ENCODE peak calls at places on chromosomes 2 and 18, in seven cellular contexts. R is IMR-90, B is neuronal stem cell, S is H1, K is H9, X is mesendoderm, H is mesenchymal stem cell. Q is an unnamed sample.

GRCh38 chr2:88074854-88075292 is 7.2 kb downstream of the SMYD1 start:
- DNase-seq in B (no peak), H (peak), K (no peak), S (no peak), R (peak), X (no peak), Q (no peak)

GRCh38 chr2:23497536-23497935 is 112.6 kb downstream of the KLHL29 start:
- DNase-seq in R (no peak), B (no peak), H (no peak), X (no peak), K (no peak), S (no peak), Q (no peak)

GRCh38 chr2:1266311-1266710 is 147.0 kb upstream of the TPO start:
- DNase-seq in S (no peak), R (no peak), H (no peak), X (no peak), K (no peak), B (no peak), Q (no peak)

GRCh38 chr2:179180242-179180641 is 84.4 kb downstream of the SESTD1 start:
- DNase-seq in H (no peak), X (peak), S (no peak), R (no peak), K (no peak), B (no peak), Q (peak)

GRCh38 chr2:237511885-237512405 is 24.9 kb downstream of the MLPH start:
- DNase-seq in X (no peak), S (no peak), H (no peak), K (no peak), B (no peak), R (no peak), Q (no peak)

GRCh38 chr2:187986392-187987105 is 305.1 kb upstream of the GULP1 start:
- DNase-seq in X (peak), R (peak), B (no peak), H (no peak), S (no peak), K (no peak), Q (peak)

GRCh38 chr2:152383702-152384101 is 48.7 kb downstream of the FMNL2 start:
- DNase-seq in S (no peak), B (no peak), X (no peak), R (peak), H (no peak), K (no peak), Q (no peak)

GRCh38 chr2:148201075-148202004 is 180.4 kb downstream of the MBD5 start:
- DNase-seq in K (peak), B (peak), H (peak), R (peak), X (peak), S (peak), Q (peak)

GRCh38 chr2:147351789-147352188 is 493.0 kb upstream of the ACVR2A start:
- DNase-seq in S (no peak), H (no peak), K (no peak), R (no peak), B (no peak), X (no peak), Q (no peak)

GRCh38 chr2:123808243-123808642 is 216.8 kb upstream of the CNTNAP5 start:
- DNase-seq in X (peak), R (no peak), B (no peak), S (peak), K (peak), H (no peak), Q (no peak)

GRCh38 chr2:176388886-176389285 is 119.6 kb downstream of the MTX2 start:
- DNase-seq in R (no peak), S (no peak), K (no peak), X (no peak), H (no peak), B (no peak), Q (no peak)

GRCh38 chr18:25518716-25519053 is 166.7 kb upstream of the ZNF521 start:
- DNase-seq in R (no peak), H (no peak), X (no peak), S (no peak), K (no peak), B (no peak), Q (no peak)

GRCh38 chr2:181430406-181431199 is 26.6 kb upstream of the ITGA4 start:
- DNase-seq in X (peak), B (no peak), R (peak), K (no peak), H (peak), S (no peak), Q (no peak)

GRCh38 chr2:227643990-227644551 is 22.5 kb upstream of the SCYGR5 start:
- DNase-seq in B (peak), H (no peak), S (no peak), R (no peak), X (peak), K (no peak), Q (peak)

GRCh38 chr18:26546170-26546874 is 2.0 kb downstream of the KCTD1 start:
- DNase-seq in B (no peak), S (no peak), H (no peak), K (no peak), R (no peak), X (no peak), Q (no peak)

GRCh38 chr18:8798996-8799395 is 93.6 kb downstream of the MTCL1 start:
- DNase-seq in K (no peak), S (no peak), H (peak), X (no peak), R (no peak), B (no peak), Q (no peak)

GRCh38 chr18:8337216-8337615 is 272.0 kb upstream of the RAB12 start:
- DNase-seq in K (no peak), X (peak), R (peak), H (no peak), B (no peak), S (no peak), Q (peak)

GRCh38 chr18:49368161-49368875 is 92.1 kb downstream of the DYM start:
- DNase-seq in B (no peak), K (no peak), H (no peak), S (no peak), R (no peak), X (no peak), Q (no peak)

GRCh38 chr2:141641462-141641861 is 489.4 kb downstream of the LRP1B start:
- DNase-seq in H (peak), R (peak), S (no peak), B (no peak), K (no peak), X (no peak), Q (peak)

GRCh38 chr2:99602475-99602874 is 112.7 kb upstream of the REV1 start:
- DNase-seq in S (no peak), X (peak), K (no peak), R (peak), H (peak), B (no peak), Q (peak)

DNA sequence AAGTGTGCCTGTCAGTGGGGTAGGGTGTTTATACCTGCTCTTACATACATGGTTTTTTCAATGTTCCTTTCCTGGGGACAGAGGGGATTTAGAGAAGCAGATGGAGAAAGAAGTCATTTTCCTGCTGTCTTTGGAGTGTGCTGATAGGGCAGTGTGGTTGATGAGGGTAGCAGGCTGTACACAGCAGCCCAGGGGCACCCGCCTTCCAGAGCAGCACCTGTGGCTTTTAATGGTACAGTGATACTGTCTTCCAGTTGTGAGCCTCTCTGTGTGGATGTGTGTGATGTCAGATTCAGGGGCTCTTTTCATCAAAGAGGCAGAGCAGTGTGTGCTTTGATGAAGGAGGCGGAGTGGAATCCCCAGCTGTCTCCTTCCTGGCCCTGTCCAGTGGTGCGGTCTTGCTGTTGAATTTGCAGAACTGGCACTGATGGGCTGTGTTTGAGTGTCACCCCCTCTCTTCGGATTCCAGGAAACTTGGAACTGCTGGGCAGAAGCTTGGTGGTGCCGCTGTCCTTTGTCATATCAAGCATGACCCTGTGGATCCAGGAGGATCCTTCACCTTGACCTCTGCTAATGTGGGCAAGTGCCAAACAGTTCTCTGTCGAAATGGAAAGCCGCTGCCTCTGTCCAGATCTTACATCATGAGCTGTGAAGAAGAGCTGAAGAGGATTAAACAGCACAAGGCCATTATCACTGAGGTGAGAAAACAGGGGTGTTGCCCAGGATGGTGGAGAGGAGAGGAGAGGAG is 259.8 kb downstream of the PHLPP1 start:
- DNase-seq in R (no peak), S (no peak), K (no peak), H (no peak), B (no peak), X (no peak), Q (no peak)
- H3K18ac ChIP-seq in R (no peak), S (no peak), K (no peak), H (no peak), B (no peak), X (no peak), Q (no peak)

GRCh38 chr2:3944071-3944470 is 240.7 kb downstream of the DCDC2C start:
- DNase-seq in S (no peak), X (no peak), B (no peak), R (no peak), H (no peak), K (no peak), Q (no peak)
- H3K18ac ChIP-seq in S (no peak), X (no peak), B (no peak), R (no peak), H (no peak), K (no peak), Q (no peak)

DNA sequence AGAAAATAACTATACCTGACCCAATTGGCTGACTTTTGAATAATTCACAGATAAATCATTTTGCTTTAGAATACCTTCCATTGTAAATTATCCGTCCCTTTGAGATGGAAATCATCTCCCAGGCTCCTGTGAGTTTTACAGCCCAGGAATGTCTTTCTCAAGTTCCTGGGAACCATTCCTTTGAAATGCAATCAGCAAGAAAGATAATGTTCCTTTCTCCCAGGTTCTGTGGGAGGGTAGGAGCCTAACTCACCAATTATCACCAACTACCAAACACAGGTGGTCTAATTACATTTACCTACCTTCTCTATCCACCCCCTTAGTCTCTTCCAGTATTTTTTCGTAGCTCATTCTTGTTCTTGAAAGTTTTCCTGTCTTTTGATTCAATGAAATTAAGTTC is 1016.0 kb downstream of the SOCS6 start:
- DNase-seq in K (peak), S (no peak), B (no peak), R (no peak), H (no peak), X (peak), Q (no peak)
- H3K18ac ChIP-seq in K (no peak), S (no peak), B (no peak), R (no peak), H (no peak), X (no peak), Q (no peak)

GRCh38 chr18:39455300-39455699 is 1889.7 kb upstream of the CELF4 start:
- DNase-seq in K (no peak), H (peak), R (peak), X (no peak), S (no peak), B (no peak), Q (no peak)
- H3K18ac ChIP-seq in K (no peak), H (peak), R (no peak), X (peak), S (no peak), B (no peak), Q (no peak)

DNA sequence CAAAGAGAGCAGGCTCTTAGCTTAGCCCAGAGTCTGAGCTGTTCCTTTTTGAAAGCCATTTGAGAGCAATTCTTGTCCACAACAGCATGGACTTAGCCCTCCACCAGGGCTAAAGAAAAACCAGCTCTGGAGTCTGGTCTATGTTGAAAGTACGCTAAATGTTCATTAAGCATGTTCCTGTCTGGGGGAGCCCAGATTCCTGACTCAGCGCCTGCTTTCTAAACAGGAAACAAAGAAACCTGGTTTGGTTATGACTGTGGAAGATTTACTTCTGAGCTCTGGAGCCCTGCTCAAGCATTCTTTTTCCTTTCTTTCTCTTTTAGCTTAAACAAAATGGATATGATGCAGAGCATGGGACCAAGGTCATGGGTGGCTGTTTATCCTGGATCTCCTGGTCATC is 279.8 kb downstream of the RBM43 start:
- DNase-seq in X (peak), S (no peak), B (no peak), H (peak), K (no peak), R (peak), Q (no peak)
- H3K18ac ChIP-seq in X (no peak), S (no peak), B (no peak), H (no peak), K (no peak), R (peak), Q (no peak)

GRCh38 chr18:22838639-22839487 is 94.3 kb upstream of the RBBP8 start:
- DNase-seq in X (peak), S (no peak), B (no peak), R (no peak), K (no peak), H (no peak), Q (no peak)

GRCh38 chr18:22839488-22839930 is 93.6 kb upstream of the RBBP8 start:
- DNase-seq in K (no peak), H (no peak), R (no peak), S (no peak), B (no peak), X (peak), Q (peak)

GRCh38 chr18:22840606-22841144 is 92.5 kb upstream of the RBBP8 start:
- DNase-seq in R (peak), H (no peak), X (no peak), B (no peak), S (no peak), K (no peak), Q (no peak)

GRCh38 chr18:22838221-22838620 is 94.9 kb upstream of the RBBP8 start:
- DNase-seq in X (no peak), B (no peak), S (no peak), R (peak), H (no peak), K (no peak), Q (peak)

DNA sequence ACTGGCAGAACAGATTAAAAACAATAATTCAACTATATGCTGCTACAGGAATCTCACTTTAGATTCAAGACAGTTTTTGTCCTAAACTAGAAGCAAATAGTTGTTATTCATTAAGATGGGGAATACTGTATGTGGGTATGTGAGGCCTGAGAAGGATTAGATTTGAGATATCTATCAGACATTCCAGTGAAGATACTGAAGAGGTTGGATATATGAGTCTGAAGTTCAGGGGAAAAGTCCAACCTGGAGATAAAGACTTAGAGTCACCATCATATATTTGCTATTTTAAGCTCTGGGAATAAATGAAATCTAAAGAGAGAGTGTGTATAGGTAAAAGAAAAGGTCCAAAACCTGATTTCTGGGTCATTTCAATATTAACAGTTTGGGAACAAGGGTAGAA is 96.2 kb upstream of the RBBP8 start:
- DNase-seq in H (no peak), K (no peak), S (no peak), R (no peak), X (no peak), B (no peak), Q (peak)
- H3K18ac ChIP-seq in H (no peak), K (no peak), S (no peak), R (peak), X (no peak), B (no peak), Q (no peak)

Q was measured in trophoblast cell.